ENCODE peak calls at places on chromosomes 2 and 18, in six cellular contexts. One of them, this sample, is unnamed.

GRCh38 chr2:53475320-53475719 is 292.3 kb upstream of the CHAC2 start:
- DNase-seq in transverse colon: no peak
- DNase-seq in spleen: no peak
- DNase-seq in endothelial cell of umbilical vein: no peak
- DNase-seq in K562: no peak
- DNase-seq in HCT116: peak; percentile 82
- DNase-seq in this sample: no peak

GRCh38 chr2:218166791-218167190 is at the start of gene CXCR1:
- DNase-seq in HCT116: no peak
- DNase-seq in K562: no peak
- DNase-seq in transverse colon: no peak
- DNase-seq in endothelial cell of umbilical vein: no peak
- DNase-seq in spleen: no peak
- DNase-seq in this sample: no peak

GRCh38 chr18:32920796-32921787 is 148.3 kb upstream of the KLHL14 start:
- DNase-seq in endothelial cell of umbilical vein: peak; percentile 89
- DNase-seq in transverse colon: no peak
- DNase-seq in spleen: no peak
- DNase-seq in K562: no peak
- DNase-seq in HCT116: no peak
- DNase-seq in this sample: no peak

GRCh38 chr18:52435301-52435700 is 95.3 kb downstream of the DCC start:
- DNase-seq in HCT116: no peak
- DNase-seq in transverse colon: no peak
- DNase-seq in K562: no peak
- DNase-seq in endothelial cell of umbilical vein: no peak
- DNase-seq in spleen: no peak
- DNase-seq in this sample: no peak

GRCh38 chr2:15058015-15058414 is 425.5 kb downstream of the LRATD1 start:
- DNase-seq in HCT116: peak; percentile 12
- DNase-seq in K562: peak; percentile 48
- DNase-seq in transverse colon: no peak
- DNase-seq in endothelial cell of umbilical vein: no peak
- DNase-seq in spleen: no peak
- DNase-seq in this sample: no peak

GRCh38 chr2:31253344-31254155 is 19.6 kb downstream of the EHD3 start:
- DNase-seq in spleen: no peak
- DNase-seq in K562: peak; percentile 19
- DNase-seq in endothelial cell of umbilical vein: no peak
- DNase-seq in HCT116: no peak
- DNase-seq in transverse colon: no peak
- DNase-seq in this sample: no peak

GRCh38 chr18:61993831-61994230 is 101.0 kb upstream of the RNF152 start:
- DNase-seq in spleen: no peak
- DNase-seq in K562: no peak
- DNase-seq in HCT116: no peak
- DNase-seq in transverse colon: no peak
- DNase-seq in endothelial cell of umbilical vein: no peak
- DNase-seq in this sample: no peak

GRCh38 chr2:240429872-240430491 is 5.5 kb upstream of the GPC1 start:
- DNase-seq in K562: no peak
- DNase-seq in transverse colon: no peak
- DNase-seq in spleen: peak; percentile 63
- DNase-seq in HCT116: no peak
- DNase-seq in endothelial cell of umbilical vein: no peak
- DNase-seq in this sample: peak; percentile 56

GRCh38 chr18:59067873-59068272 is 71.8 kb upstream of the SEC11C start:
- DNase-seq in endothelial cell of umbilical vein: peak; percentile 33
- DNase-seq in HCT116: no peak
- DNase-seq in K562: peak; percentile 6
- DNase-seq in transverse colon: no peak
- DNase-seq in spleen: no peak
- DNase-seq in this sample: no peak

GRCh38 chr2:205879362-205879761 is 197.1 kb downstream of the NRP2 start:
- DNase-seq in endothelial cell of umbilical vein: no peak
- DNase-seq in spleen: no peak
- DNase-seq in K562: no peak
- DNase-seq in transverse colon: no peak
- DNase-seq in HCT116: no peak
- DNase-seq in this sample: no peak

GRCh38 chr18:77139619-77140018 is 7.0 kb upstream of the MBP start:
- DNase-seq in endothelial cell of umbilical vein: no peak
- DNase-seq in spleen: no peak
- DNase-seq in HCT116: no peak
- DNase-seq in K562: no peak
- DNase-seq in transverse colon: no peak
- DNase-seq in this sample: no peak

GRCh38 chr18:6747646-6748045 is 18.1 kb downstream of the ARHGAP28 start:
- DNase-seq in transverse colon: no peak
- DNase-seq in K562: no peak
- DNase-seq in HCT116: no peak
- DNase-seq in spleen: no peak
- DNase-seq in endothelial cell of umbilical vein: peak; percentile 93
- DNase-seq in this sample: no peak

GRCh38 chr2:109376796-109377495 is 236.8 kb downstream of the SEPTIN10 start:
- DNase-seq in endothelial cell of umbilical vein: no peak
- DNase-seq in transverse colon: no peak
- DNase-seq in HCT116: no peak
- DNase-seq in K562: no peak
- DNase-seq in spleen: peak; percentile 27
- DNase-seq in this sample: peak; percentile 53

GRCh38 chr18:45637546-45638327 is 22.5 kb downstream of the SLC14A2 start:
- DNase-seq in HCT116: no peak
- DNase-seq in transverse colon: no peak
- DNase-seq in spleen: no peak
- DNase-seq in endothelial cell of umbilical vein: no peak
- DNase-seq in K562: no peak
- DNase-seq in this sample: peak; percentile 51

GRCh38 chr18:11178951-11179549 is 29.7 kb upstream of the PIEZO2 start:
- DNase-seq in K562: no peak
- DNase-seq in spleen: no peak
- DNase-seq in HCT116: no peak
- DNase-seq in endothelial cell of umbilical vein: no peak
- DNase-seq in transverse colon: no peak
- DNase-seq in this sample: peak; percentile 85

GRCh38 chr2:213524164-213524563 is 239.9 kb downstream of the SPAG16 start:
- DNase-seq in transverse colon: no peak
- DNase-seq in endothelial cell of umbilical vein: no peak
- DNase-seq in HCT116: no peak
- DNase-seq in spleen: no peak
- DNase-seq in K562: no peak
- DNase-seq in this sample: no peak

GRCh38 chr2:121903037-121903689 is 147.7 kb downstream of the TSN start:
- DNase-seq in endothelial cell of umbilical vein: no peak
- DNase-seq in spleen: no peak
- DNase-seq in K562: no peak
- DNase-seq in transverse colon: peak; percentile 67
- DNase-seq in HCT116: no peak
- DNase-seq in this sample: no peak

GRCh38 chr18:48785686-48786470 is 164.9 kb downstream of the SMAD7 start:
- DNase-seq in HCT116: no peak
- DNase-seq in transverse colon: no peak
- DNase-seq in spleen: peak; percentile 73
- DNase-seq in endothelial cell of umbilical vein: no peak
- DNase-seq in K562: no peak
- DNase-seq in this sample: peak; percentile 58

GRCh38 chr2:69777778-69778089 is 35.8 kb downstream of the ANXA4 start:
- DNase-seq in transverse colon: no peak
- DNase-seq in K562: peak; percentile 77
- DNase-seq in HCT116: no peak
- DNase-seq in endothelial cell of umbilical vein: no peak
- DNase-seq in spleen: no peak
- DNase-seq in this sample: no peak

GRCh38 chr18:4821801-4822200 is 366.7 kb upstream of the DLGAP1 start:
- DNase-seq in endothelial cell of umbilical vein: no peak
- DNase-seq in HCT116: no peak
- DNase-seq in spleen: no peak
- DNase-seq in transverse colon: no peak
- DNase-seq in K562: no peak
- DNase-seq in this sample: no peak

GRCh38 chr18:77223653-77224052 is 26.0 kb upstream of the GALR1 start:
- DNase-seq in HCT116: no peak
- DNase-seq in transverse colon: no peak
- DNase-seq in spleen: no peak
- DNase-seq in endothelial cell of umbilical vein: no peak
- DNase-seq in K562: no peak
- DNase-seq in this sample: no peak

GRCh38 chr2:60216452-60216995 is 336.9 kb downstream of the BCL11A start:
- DNase-seq in spleen: no peak
- DNase-seq in K562: no peak
- DNase-seq in endothelial cell of umbilical vein: no peak
- DNase-seq in HCT116: no peak
- DNase-seq in transverse colon: no peak
- DNase-seq in this sample: no peak

GRCh38 chr2:176729706-176730569 is 460.7 kb downstream of the MTX2 start:
- DNase-seq in spleen: no peak
- DNase-seq in endothelial cell of umbilical vein: peak; percentile 95
- DNase-seq in transverse colon: no peak
- DNase-seq in HCT116: no peak
- DNase-seq in K562: no peak
- DNase-seq in this sample: peak; percentile 66

GRCh38 chr2:10412380-10412779 is 35.7 kb downstream of the ODC1 start:
- DNase-seq in HCT116: no peak
- DNase-seq in endothelial cell of umbilical vein: peak; percentile 42
- DNase-seq in K562: peak; percentile 74
- DNase-seq in spleen: no peak
- DNase-seq in transverse colon: peak; percentile 53
- DNase-seq in this sample: no peak

DNA sequence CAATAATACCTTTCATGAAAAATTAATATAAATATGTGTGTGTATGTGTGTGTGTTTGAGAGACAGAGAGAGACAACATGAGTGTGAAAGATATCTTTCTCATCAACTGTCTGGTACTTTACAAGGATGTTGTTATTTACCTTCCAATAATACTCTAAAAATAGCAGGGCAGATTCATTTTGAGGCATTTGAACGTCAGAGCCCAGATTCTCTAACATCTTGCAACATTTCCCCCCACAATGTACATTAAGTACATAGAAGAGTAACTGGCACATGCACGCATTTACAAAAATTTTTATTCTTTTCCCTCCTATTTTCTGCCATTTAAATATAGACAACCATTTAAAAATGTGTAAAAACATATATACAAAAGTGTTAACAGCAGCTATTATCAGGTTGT is 100.9 kb downstream of the PID1 start:
- DNase-seq in transverse colon: no peak
- DNase-seq in spleen: no peak
- DNase-seq in K562: no peak
- DNase-seq in HCT116: no peak
- DNase-seq in endothelial cell of umbilical vein: no peak
- DNase-seq in this sample: no peak
- TF ChIP-seq POLR2AphosphoS5 in transverse colon: no peak
- TF ChIP-seq POLR2AphosphoS5 in spleen: no peak
- TF ChIP-seq POLR2AphosphoS5 in K562: no peak
- TF ChIP-seq POLR2AphosphoS5 in HCT116: no peak
- TF ChIP-seq POLR2AphosphoS5 in endothelial cell of umbilical vein: no peak
- TF ChIP-seq POLR2AphosphoS5 in this sample: no peak

DNA sequence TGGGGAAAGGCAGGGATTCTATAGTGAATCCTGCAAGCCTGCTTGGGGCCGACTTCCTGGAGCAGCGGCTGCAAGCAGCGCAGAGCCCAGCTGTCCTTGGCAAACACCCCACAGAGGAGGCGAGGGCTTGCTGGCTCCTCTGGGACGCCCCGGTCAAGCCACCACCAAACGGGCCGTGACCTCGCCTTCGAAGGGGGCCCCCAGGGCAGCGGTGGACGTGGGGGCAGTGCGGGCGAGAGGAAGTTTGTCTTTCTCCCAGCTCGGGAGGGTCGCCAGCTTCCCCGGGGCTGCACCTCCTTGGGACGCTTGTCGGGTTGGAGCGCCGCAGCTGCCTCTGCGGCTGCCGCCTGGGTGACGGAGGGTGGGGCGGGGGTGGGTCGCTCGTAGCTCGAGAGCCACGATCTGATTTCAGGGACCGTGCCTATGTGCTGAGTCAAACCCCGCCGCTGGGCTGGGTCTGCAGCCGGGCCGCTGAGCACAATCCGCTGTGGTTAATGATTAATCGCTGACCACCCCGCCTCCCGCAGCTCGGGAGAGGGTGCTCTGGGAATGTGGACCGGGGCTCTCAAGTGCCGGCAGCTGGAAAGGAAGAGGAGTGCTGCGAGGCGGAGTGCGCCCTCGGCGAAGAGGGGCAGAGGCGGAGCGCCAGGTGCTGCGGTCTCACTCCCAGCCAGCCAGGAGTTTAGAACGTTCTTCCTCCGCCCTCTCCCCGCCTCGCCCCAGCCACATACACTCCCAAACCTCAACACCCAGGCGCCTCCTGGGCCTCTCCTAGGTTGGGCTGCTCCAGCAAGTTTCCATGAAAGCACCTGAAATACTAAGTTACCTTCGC is at the start of gene GPR39:
- DNase-seq in transverse colon: peak; percentile 94
- DNase-seq in spleen: no peak
- DNase-seq in endothelial cell of umbilical vein: peak; percentile 53
- DNase-seq in K562: peak; percentile 31
- DNase-seq in HCT116: peak; percentile 94
- DNase-seq in this sample: peak; percentile 81
- TF ChIP-seq POLR2A in transverse colon: peak; percentile 88
- TF ChIP-seq POLR2A in spleen: no peak
- TF ChIP-seq POLR2A in endothelial cell of umbilical vein: no peak
- TF ChIP-seq POLR2A in K562: no peak
- TF ChIP-seq POLR2A in HCT116: no peak
- TF ChIP-seq POLR2A in this sample: no peak

GRCh38 chr2:227150222-227150936 is 13.6 kb downstream of the COL4A4 start:
- DNase-seq in spleen: no peak
- DNase-seq in K562: no peak
- DNase-seq in HCT116: no peak
- DNase-seq in transverse colon: no peak
- DNase-seq in endothelial cell of umbilical vein: no peak
- DNase-seq in this sample: no peak
- TF ChIP-seq CTCF in spleen: no peak
- TF ChIP-seq CTCF in K562: no peak
- TF ChIP-seq CTCF in HCT116: no peak
- TF ChIP-seq CTCF in transverse colon: no peak
- TF ChIP-seq CTCF in endothelial cell of umbilical vein: no peak
- TF ChIP-seq CTCF in this sample: no peak

DNA sequence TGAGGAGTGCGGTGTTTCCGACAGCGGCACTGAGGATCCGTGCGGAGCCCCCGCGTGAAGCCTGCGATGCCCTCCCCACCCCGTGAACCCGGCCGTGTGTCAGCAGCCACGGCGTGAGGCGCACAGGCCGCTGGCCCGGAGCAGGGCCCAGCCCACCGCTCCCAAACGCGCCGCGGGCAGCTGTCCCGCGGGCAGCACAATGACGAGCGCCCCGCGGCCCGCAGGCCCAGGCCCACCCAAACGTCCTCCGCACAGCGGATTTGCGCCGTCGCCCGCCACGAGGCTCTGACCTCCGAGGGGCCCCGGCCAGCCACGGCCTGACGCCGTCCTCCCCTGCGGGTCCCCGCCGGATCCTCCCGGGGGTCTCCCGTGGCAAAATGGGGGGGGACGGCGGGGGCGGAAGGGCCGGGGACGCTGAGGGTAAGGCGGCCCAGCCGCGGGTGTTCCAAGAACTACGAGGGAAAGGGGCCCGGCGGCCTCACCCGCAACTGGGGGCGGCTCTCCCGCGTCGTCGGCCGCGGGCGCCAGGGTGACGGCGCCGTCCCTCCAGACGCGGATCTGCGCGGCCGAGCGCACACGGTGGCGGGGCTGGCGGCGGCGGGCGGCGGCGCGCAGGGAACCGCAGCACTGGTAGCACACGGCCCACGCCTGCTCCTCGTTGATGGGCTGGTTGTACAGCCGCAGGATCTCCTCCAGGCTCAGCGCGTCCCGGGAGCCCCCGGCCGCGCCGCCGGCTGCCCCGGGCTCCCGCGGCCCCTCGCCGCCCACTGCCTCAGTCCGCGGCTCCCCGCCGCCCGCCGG is 659 bp downstream of the SPIRE1 start:
- DNase-seq in K562: peak; percentile 58
- DNase-seq in endothelial cell of umbilical vein: peak; percentile 29
- DNase-seq in spleen: peak; percentile 77
- DNase-seq in transverse colon: peak; percentile 23
- DNase-seq in HCT116: no peak
- DNase-seq in this sample: peak; percentile 67
- TF ChIP-seq POLR2AphosphoS5 in K562: no peak
- TF ChIP-seq POLR2AphosphoS5 in endothelial cell of umbilical vein: peak; percentile 45
- TF ChIP-seq POLR2AphosphoS5 in spleen: peak; percentile 65
- TF ChIP-seq POLR2AphosphoS5 in transverse colon: no peak
- TF ChIP-seq POLR2AphosphoS5 in HCT116: no peak
- TF ChIP-seq POLR2AphosphoS5 in this sample: no peak

This sample was measured in suprapubic skin.